ENCODE peak calls at places on chromosomes 5 and 9, in eight cellular contexts. W is Calu3, Q is K562, G is NCI-H1417 treated with DMSO at 0.1 percent for 48 hours, L is SHP77, M is iPS-NIHi11, J is GM23248, X is KG1. P is an unnamed sample.
A peak's percentile ranks its signal among the peaks of the same experiment; 100 is the strongest.

GRCh38 chr5:78552729-78553341 is 95.7 kb downstream of the LHFPL2 start:
- DNase-seq in W (no peak), Q (no peak), G (no peak), L (no peak), M (no peak), J (no peak), X (no peak), P (no peak)

GRCh38 chr9:70934642-70935041 is 186.8 kb downstream of the TRPM3 start:
- DNase-seq in W (no peak), Q (no peak), G (no peak), L (no peak), M (no peak), J (no peak), X (no peak), P (no peak)

GRCh38 chr5:11903614-11904269 is 504 bp downstream of the CTNND2 start:
- DNase-seq in W (peak; percentile 76), Q (no peak), G (no peak), L (no peak), M (peak; percentile 74), J (peak; percentile 22), X (peak; percentile 15), P (no peak)

GRCh38 chr9:72996106-72996505 is 43.3 kb upstream of the ALDH1A1 start:
- DNase-seq in W (no peak), Q (no peak), G (no peak), L (no peak), M (no peak), J (peak; percentile 57), X (no peak), P (no peak)

GRCh38 chr5:58491216-58491892 is at the start of gene GAPT:
- DNase-seq in W (no peak), Q (no peak), G (no peak), L (no peak), M (no peak), J (no peak), X (peak; percentile 52), P (no peak)

GRCh38 chr5:15031180-15031579 is 159.6 kb upstream of the ANKH start:
- DNase-seq in W (no peak), Q (no peak), G (no peak), L (no peak), M (no peak), J (no peak), X (no peak), P (no peak)

GRCh38 chr5:132500244-132500930 is 9.8 kb upstream of the IRF1 start:
- DNase-seq in W (no peak), Q (no peak), G (no peak), L (no peak), M (no peak), J (no peak), X (no peak), P (no peak)

GRCh38 chr9:14888272-14888671 is 22.0 kb downstream of the FREM1 start:
- DNase-seq in W (no peak), Q (no peak), G (no peak), L (no peak), M (no peak), J (no peak), X (no peak), P (no peak)

GRCh38 chr5:179731791-179732411 is 721 bp upstream of the MAML1 start:
- DNase-seq in W (peak; percentile 40), Q (no peak), G (no peak), L (no peak), M (no peak), J (peak; percentile 94), X (no peak), P (peak; percentile 17)

GRCh38 chr5:81302596-81302995 is 1.2 kb downstream of the ZCCHC9 start:
- DNase-seq in W (no peak), Q (no peak), G (no peak), L (no peak), M (no peak), J (peak; percentile 18), X (no peak), P (no peak)

GRCh38 chr9:109775516-109775915 is 4.5 kb upstream of the PALM2AKAP2 start:
- DNase-seq in W (no peak), Q (no peak), G (no peak), L (no peak), M (no peak), J (peak; percentile 83), X (no peak), P (no peak)

GRCh38 chr9:78261403-78262001 is 25.6 kb downstream of the CEP78 start:
- DNase-seq in W (no peak), Q (peak; percentile 12), G (peak; percentile 31), L (no peak), M (peak; percentile 13), J (peak; percentile 56), X (peak; percentile 6), P (no peak)

GRCh38 chr5:14503017-14503680 is 78.4 kb upstream of the OTULINL start:
- DNase-seq in W (no peak), Q (no peak), G (no peak), L (no peak), M (no peak), J (no peak), X (no peak), P (no peak)

GRCh38 chr9:6498982-6499381 is 86.0 kb downstream of the UHRF2 start:
- DNase-seq in W (no peak), Q (no peak), G (no peak), L (no peak), M (no peak), J (peak; percentile 80), X (no peak), P (no peak)

GRCh38 chr5:116382025-116382873 is 192.4 kb downstream of the SEMA6A start:
- DNase-seq in W (no peak), Q (no peak), G (no peak), L (no peak), M (no peak), J (no peak), X (no peak), P (no peak)

GRCh38 chr5:143036146-143036927 is 266.2 kb downstream of the ARHGAP26 start:
- DNase-seq in W (no peak), Q (no peak), G (no peak), L (no peak), M (no peak), J (no peak), X (no peak), P (no peak)

GRCh38 chr5:141701341-141702119 is 19.5 kb upstream of the ARAP3 start:
- DNase-seq in W (no peak), Q (no peak), G (no peak), L (no peak), M (no peak), J (no peak), X (no peak), P (no peak)

GRCh38 chr5:29005386-29005785 is 1967.0 kb upstream of the CDH9 start:
- DNase-seq in W (no peak), Q (peak; percentile 5), G (no peak), L (no peak), M (peak; percentile 17), J (no peak), X (no peak), P (no peak)

GRCh38 chr5:41598011-41598410 is 87.6 kb upstream of the PLCXD3 start:
- DNase-seq in W (no peak), Q (no peak), G (no peak), L (no peak), M (no peak), J (peak; percentile 38), X (no peak), P (no peak)

GRCh38 chr9:12289711-12290110 is 403.5 kb upstream of the TYRP1 start:
- DNase-seq in W (no peak), Q (no peak), G (no peak), L (no peak), M (no peak), J (no peak), X (no peak), P (no peak)

GRCh38 chr5:98791928-98792580 is 18.6 kb downstream of the RGMB start:
- DNase-seq in W (no peak), Q (no peak), G (no peak), L (no peak), M (no peak), J (peak; percentile 63), X (no peak), P (no peak)

GRCh38 chr9:14533867-14534650 is 159.2 kb downstream of the ZDHHC21 start:
- DNase-seq in W (no peak), Q (no peak), G (no peak), L (no peak), M (no peak), J (no peak), X (no peak), P (no peak)

GRCh38 chr9:97938081-97938644 is at the start of gene HEMGN:
- DNase-seq in W (no peak), Q (peak; percentile 77), G (no peak), L (no peak), M (no peak), J (no peak), X (peak; percentile 76), P (peak; percentile 17)

GRCh38 chr5:80275347-80275746 is 19.5 kb upstream of the SERINC5 start:
- DNase-seq in W (peak; percentile 38), Q (peak; percentile 19), G (no peak), L (no peak), M (peak; percentile 46), J (peak; percentile 16), X (no peak), P (no peak)

GRCh38 chr9:122315534-122315933 is 50.9 kb downstream of the MRRF start:
- DNase-seq in W (no peak), Q (no peak), G (no peak), L (no peak), M (no peak), J (no peak), X (no peak), P (no peak)

GRCh38 chr5:16735092-16735970 is 118.5 kb upstream of the RETREG1 start:
- DNase-seq in W (no peak), Q (no peak), G (no peak), L (no peak), M (no peak), J (peak; percentile 44), X (no peak), P (no peak)

GRCh38 chr9:89277454-89277853 is 33.5 kb upstream of the CKS2 start:
- DNase-seq in W (peak; percentile 2), Q (no peak), G (no peak), L (no peak), M (no peak), J (peak; percentile 13), X (no peak), P (peak; percentile 13)

GRCh38 chr5:45521067-45521466 is 175.1 kb downstream of the HCN1 start:
- DNase-seq in W (peak; percentile 27), Q (no peak), G (no peak), L (peak; percentile 44), M (peak; percentile 39), J (no peak), X (peak; percentile 1), P (peak; percentile 52)

GRCh38 chr9:129570450-129571297 is 50.2 kb downstream of the C9orf50 start:
- DNase-seq in W (peak; percentile 31), Q (peak; percentile 76), G (no peak), L (peak; percentile 26), M (peak; percentile 46), J (peak; percentile 97), X (no peak), P (peak; percentile 42)

GRCh38 chr5:149349382-149349781 is 4.1 kb downstream of the GRPEL2 start:
- DNase-seq in W (no peak), Q (no peak), G (no peak), L (no peak), M (no peak), J (no peak), X (no peak), P (no peak)

GRCh38 chr9:95729066-95729465 is 146.4 kb upstream of the ERCC6L2 start:
- DNase-seq in W (no peak), Q (no peak), G (no peak), L (no peak), M (peak; percentile 22), J (no peak), X (no peak), P (no peak)

GRCh38 chr9:35904966-35905781 is 828 bp upstream of the HRCT1 start:
- DNase-seq in W (no peak), Q (no peak), G (no peak), L (no peak), M (no peak), J (peak; percentile 91), X (no peak), P (peak; percentile 69)

GRCh38 chr5:61625682-61626620 is 293.9 kb downstream of the ZSWIM6 start:
- DNase-seq in W (peak; percentile 68), Q (peak; percentile 30), G (no peak), L (no peak), M (peak; percentile 71), J (peak; percentile 66), X (peak; percentile 2), P (peak; percentile 83)

GRCh38 chr9:36128331-36128730 is 8.2 kb upstream of the GLIPR2 start:
- DNase-seq in W (no peak), Q (no peak), G (no peak), L (no peak), M (no peak), J (no peak), X (no peak), P (no peak)